ENCODE peak calls at places on chromosome 2, in nine cellular contexts. One of them, this sample, is unnamed. For H3K27me3 and H4K20me1, the result is how much of the 10 kb centered on the place peaks cover.

GRCh38 chr2:170253721-170254230 is 75.8 kb downstream of the MYO3B start:
- DNase-seq in HepG2: no peak
- DNase-seq in PC-9: no peak
- DNase-seq in GM23338: no peak
- DNase-seq in mammary epithelial cell: no peak
- DNase-seq in MM.1S: no peak
- DNase-seq in GM23248: no peak
- DNase-seq in neural progenitor cell: no peak
- DNase-seq in fibroblast of lung: no peak
- DNase-seq in this sample: no peak

GRCh38 chr2:234478121-234478858 is 18.6 kb downstream of the ARL4C start:
- DNase-seq in HepG2: no peak
- DNase-seq in PC-9: no peak
- DNase-seq in GM23338: no peak
- DNase-seq in mammary epithelial cell: peak
- DNase-seq in MM.1S: no peak
- DNase-seq in GM23248: peak
- DNase-seq in neural progenitor cell: no peak
- DNase-seq in fibroblast of lung: no peak
- DNase-seq in this sample: peak

GRCh38 chr2:139828011-139828410 is 1047.8 kb upstream of the NXPH2 start:
- DNase-seq in HepG2: no peak
- DNase-seq in PC-9: no peak
- DNase-seq in GM23338: peak
- DNase-seq in mammary epithelial cell: no peak
- DNase-seq in MM.1S: no peak
- DNase-seq in GM23248: no peak
- DNase-seq in neural progenitor cell: no peak
- DNase-seq in fibroblast of lung: no peak
- DNase-seq in this sample: no peak

GRCh38 chr2:85367180-85367579 is 12.6 kb downstream of the ELMOD3 start:
- DNase-seq in HepG2: no peak
- DNase-seq in PC-9: no peak
- DNase-seq in GM23338: no peak
- DNase-seq in mammary epithelial cell: no peak
- DNase-seq in MM.1S: no peak
- DNase-seq in GM23248: no peak
- DNase-seq in neural progenitor cell: no peak
- DNase-seq in fibroblast of lung: no peak
- DNase-seq in this sample: no peak

GRCh38 chr2:238564286-238564920 is 137.7 kb downstream of the ASB1 start:
- DNase-seq in HepG2: no peak
- DNase-seq in PC-9: no peak
- DNase-seq in GM23338: no peak
- DNase-seq in mammary epithelial cell: no peak
- DNase-seq in MM.1S: no peak
- DNase-seq in GM23248: no peak
- DNase-seq in neural progenitor cell: no peak
- DNase-seq in fibroblast of lung: no peak
- DNase-seq in this sample: no peak

GRCh38 chr2:215771241-215771640 is 242.1 kb downstream of the MREG start:
- DNase-seq in HepG2: no peak
- DNase-seq in PC-9: no peak
- DNase-seq in GM23338: no peak
- DNase-seq in mammary epithelial cell: no peak
- DNase-seq in MM.1S: no peak
- DNase-seq in GM23248: no peak
- DNase-seq in neural progenitor cell: no peak
- DNase-seq in fibroblast of lung: peak
- DNase-seq in this sample: no peak

GRCh38 chr2:134118279-134119116 is 135.4 kb upstream of the MGAT5 start:
- DNase-seq in HepG2: peak
- DNase-seq in PC-9: peak
- DNase-seq in GM23338: peak
- DNase-seq in mammary epithelial cell: peak
- DNase-seq in MM.1S: peak
- DNase-seq in GM23248: peak
- DNase-seq in neural progenitor cell: peak
- DNase-seq in fibroblast of lung: peak
- DNase-seq in this sample: peak

GRCh38 chr2:74333175-74333574 is 10.0 kb downstream of the SLC4A5 start:
- DNase-seq in HepG2: peak
- DNase-seq in PC-9: no peak
- DNase-seq in GM23338: peak
- DNase-seq in mammary epithelial cell: peak
- DNase-seq in MM.1S: peak
- DNase-seq in GM23248: peak
- DNase-seq in neural progenitor cell: peak
- DNase-seq in fibroblast of lung: peak
- DNase-seq in this sample: peak

GRCh38 chr2:222608081-222608480 is 47.8 kb downstream of the FARSB start:
- DNase-seq in HepG2: no peak
- DNase-seq in PC-9: no peak
- DNase-seq in GM23338: no peak
- DNase-seq in mammary epithelial cell: no peak
- DNase-seq in MM.1S: no peak
- DNase-seq in GM23248: no peak
- DNase-seq in neural progenitor cell: no peak
- DNase-seq in fibroblast of lung: no peak
- DNase-seq in this sample: no peak

GRCh38 chr2:110815938-110816337 is 83.6 kb downstream of the ACOXL start:
- DNase-seq in HepG2: no peak
- DNase-seq in PC-9: no peak
- DNase-seq in GM23338: no peak
- DNase-seq in mammary epithelial cell: no peak
- DNase-seq in MM.1S: no peak
- DNase-seq in GM23248: no peak
- DNase-seq in neural progenitor cell: no peak
- DNase-seq in fibroblast of lung: no peak
- DNase-seq in this sample: no peak

GRCh38 chr2:187842978-187843847 is 289.0 kb upstream of the TFPI start:
- DNase-seq in HepG2: peak
- DNase-seq in PC-9: no peak
- DNase-seq in GM23338: peak
- DNase-seq in mammary epithelial cell: peak
- DNase-seq in MM.1S: peak
- DNase-seq in GM23248: peak
- DNase-seq in neural progenitor cell: peak
- DNase-seq in fibroblast of lung: peak
- DNase-seq in this sample: peak

GRCh38 chr2:29916571-29916970 is 4.8 kb downstream of the ALK start:
- DNase-seq in HepG2: no peak
- DNase-seq in PC-9: no peak
- DNase-seq in GM23338: no peak
- DNase-seq in mammary epithelial cell: no peak
- DNase-seq in MM.1S: no peak
- DNase-seq in GM23248: no peak
- DNase-seq in neural progenitor cell: no peak
- DNase-seq in fibroblast of lung: no peak
- DNase-seq in this sample: no peak

DNA sequence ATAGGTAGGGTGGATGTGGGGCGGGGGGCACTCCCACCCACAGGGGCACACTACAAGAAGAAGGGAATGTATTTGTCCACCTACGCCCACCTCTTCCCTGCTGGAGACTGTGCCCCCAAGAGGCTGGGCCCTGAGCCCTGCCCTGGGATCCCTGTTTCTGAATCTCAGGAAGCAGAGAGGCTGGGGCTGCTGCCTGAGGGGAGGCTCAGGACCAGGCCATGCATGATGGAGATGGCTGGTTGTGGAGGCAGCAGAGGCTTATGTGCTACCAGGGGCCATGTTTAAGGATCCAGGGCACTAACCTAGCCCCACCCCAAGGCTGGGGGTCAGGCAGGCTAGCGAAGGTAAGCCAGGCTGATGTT is 81.1 kb upstream of the OTOF start:
- DNase-seq in HepG2: no peak
- DNase-seq in PC-9: no peak
- DNase-seq in GM23338: no peak
- DNase-seq in mammary epithelial cell: no peak
- DNase-seq in MM.1S: no peak
- DNase-seq in GM23248: no peak
- DNase-seq in neural progenitor cell: no peak
- DNase-seq in fibroblast of lung: no peak
- DNase-seq in this sample: no peak
- H3K27me3 ChIP-seq in HepG2: under half
- H3K27me3 ChIP-seq in PC-9: half or more
- H3K27me3 ChIP-seq in GM23338: under half
- H3K27me3 ChIP-seq in mammary epithelial cell: under half
- H3K27me3 ChIP-seq in MM.1S: half or more
- H3K27me3 ChIP-seq in GM23248: half or more
- H3K27me3 ChIP-seq in neural progenitor cell: under half
- H3K27me3 ChIP-seq in fibroblast of lung: under half
- H3K27me3 ChIP-seq in this sample: under half

DNA sequence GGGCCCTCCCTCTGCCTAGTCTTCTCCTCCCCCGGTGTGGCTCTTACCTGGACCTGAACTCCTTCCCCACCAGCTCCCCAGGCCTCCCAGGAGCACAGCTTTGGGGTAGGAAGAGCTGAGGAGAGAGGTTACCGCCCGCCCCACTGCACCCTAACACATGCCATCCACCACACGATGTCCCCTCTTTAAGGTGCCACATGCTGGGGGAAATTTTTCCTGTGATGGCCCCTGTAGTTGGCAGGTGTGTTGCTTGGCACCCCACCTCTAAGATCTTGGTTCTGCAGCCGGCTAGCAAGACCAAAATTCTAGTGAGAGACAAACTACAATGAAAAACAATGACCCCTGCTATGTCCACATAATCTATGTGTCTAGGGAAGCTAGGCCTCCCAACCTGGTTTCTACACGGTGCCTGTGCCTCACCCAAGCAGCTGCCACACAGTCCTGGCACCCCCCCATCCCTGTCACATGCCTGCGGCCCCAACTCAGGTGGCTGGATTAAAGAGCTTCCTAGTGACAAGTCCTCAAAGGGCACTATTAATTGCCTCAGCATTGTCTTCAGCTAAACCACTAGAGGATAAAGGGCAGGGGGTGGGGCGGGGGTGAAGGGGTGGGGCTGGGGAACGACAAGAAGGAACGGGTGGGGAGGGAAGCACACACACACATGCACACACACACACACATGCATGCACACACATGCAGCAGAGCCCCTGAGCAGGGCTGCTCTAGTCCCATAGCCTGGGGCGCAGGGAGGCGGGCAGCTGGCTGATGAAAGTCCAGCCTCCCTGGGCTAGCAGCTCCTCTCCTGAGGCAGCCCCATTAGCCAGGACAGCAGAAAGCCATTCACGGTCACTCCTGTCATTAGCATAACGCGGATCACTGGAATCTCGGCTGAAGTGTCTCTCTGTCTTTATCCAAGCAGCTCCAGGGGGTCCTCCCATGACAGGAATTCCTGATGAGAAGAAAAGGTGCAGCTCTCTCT is 7.2 kb upstream of the TEX261 start:
- DNase-seq in HepG2: no peak
- DNase-seq in PC-9: no peak
- DNase-seq in GM23338: peak
- DNase-seq in mammary epithelial cell: no peak
- DNase-seq in MM.1S: no peak
- DNase-seq in GM23248: no peak
- DNase-seq in neural progenitor cell: peak
- DNase-seq in fibroblast of lung: no peak
- DNase-seq in this sample: peak
- H3K27ac ChIP-seq in HepG2: no peak
- H3K27ac ChIP-seq in PC-9: no peak
- H3K27ac ChIP-seq in GM23338: no peak
- H3K27ac ChIP-seq in mammary epithelial cell: no peak
- H3K27ac ChIP-seq in MM.1S: no peak
- H3K27ac ChIP-seq in GM23248: no peak
- H3K27ac ChIP-seq in neural progenitor cell: no peak
- H3K27ac ChIP-seq in fibroblast of lung: no peak
- H3K27ac ChIP-seq in this sample: peak

DNA sequence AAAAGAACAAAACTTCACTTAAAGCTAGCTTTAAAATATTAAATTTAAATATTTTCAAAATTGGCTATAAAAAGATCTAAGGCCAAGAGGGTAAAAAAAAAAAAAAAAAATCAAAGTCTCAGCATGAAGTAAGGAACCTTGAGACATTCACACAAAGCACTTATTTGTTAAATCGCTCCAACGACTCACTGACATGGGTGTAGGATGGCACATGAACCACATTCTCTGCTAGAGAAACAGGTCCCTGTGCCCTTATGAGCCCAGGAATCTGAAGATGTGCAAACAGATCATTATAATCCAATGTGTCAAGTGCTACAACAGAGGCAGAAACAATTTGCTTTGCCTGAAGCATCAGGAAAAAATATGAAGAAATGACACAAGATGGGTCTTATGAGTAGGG is 13.8 kb downstream of the LAPTM4A start:
- DNase-seq in HepG2: no peak
- DNase-seq in PC-9: no peak
- DNase-seq in GM23338: no peak
- DNase-seq in mammary epithelial cell: no peak
- DNase-seq in MM.1S: no peak
- DNase-seq in GM23248: no peak
- DNase-seq in neural progenitor cell: no peak
- DNase-seq in fibroblast of lung: no peak
- DNase-seq in this sample: no peak
- H4K20me1 ChIP-seq in HepG2: under half
- H4K20me1 ChIP-seq in PC-9: under half
- H4K20me1 ChIP-seq in GM23338: under half
- H4K20me1 ChIP-seq in mammary epithelial cell: under half
- H4K20me1 ChIP-seq in MM.1S: under half
- H4K20me1 ChIP-seq in GM23248: under half
- H4K20me1 ChIP-seq in neural progenitor cell: half or more
- H4K20me1 ChIP-seq in fibroblast of lung: under half
- H4K20me1 ChIP-seq in this sample: half or more

GRCh38 chr2:120395221-120395620 is 49.3 kb downstream of the INHBB start:
- DNase-seq in HepG2: no peak
- DNase-seq in PC-9: no peak
- DNase-seq in GM23338: no peak
- DNase-seq in mammary epithelial cell: no peak
- DNase-seq in MM.1S: no peak
- DNase-seq in GM23248: no peak
- DNase-seq in neural progenitor cell: no peak
- DNase-seq in fibroblast of lung: no peak
- DNase-seq in this sample: no peak

GRCh38 chr2:120397362-120397811 is 51.5 kb downstream of the INHBB start:
- DNase-seq in HepG2: peak
- DNase-seq in PC-9: peak
- DNase-seq in GM23338: no peak
- DNase-seq in mammary epithelial cell: no peak
- DNase-seq in MM.1S: no peak
- DNase-seq in GM23248: peak
- DNase-seq in neural progenitor cell: no peak
- DNase-seq in fibroblast of lung: no peak
- DNase-seq in this sample: peak

GRCh38 chr2:120394764-120395163 is 48.8 kb downstream of the INHBB start:
- DNase-seq in HepG2: no peak
- DNase-seq in PC-9: no peak
- DNase-seq in GM23338: no peak
- DNase-seq in mammary epithelial cell: no peak
- DNase-seq in MM.1S: no peak
- DNase-seq in GM23248: no peak
- DNase-seq in neural progenitor cell: no peak
- DNase-seq in fibroblast of lung: no peak
- DNase-seq in this sample: no peak

GRCh38 chr2:120396519-120397361 is 50.8 kb downstream of the INHBB start:
- DNase-seq in HepG2: no peak
- DNase-seq in PC-9: no peak
- DNase-seq in GM23338: no peak
- DNase-seq in mammary epithelial cell: no peak
- DNase-seq in MM.1S: no peak
- DNase-seq in GM23248: no peak
- DNase-seq in neural progenitor cell: no peak
- DNase-seq in fibroblast of lung: no peak
- DNase-seq in this sample: no peak

GRCh38 chr2:120395686-120396518 is 50.0 kb downstream of the INHBB start:
- DNase-seq in HepG2: peak
- DNase-seq in PC-9: no peak
- DNase-seq in GM23338: no peak
- DNase-seq in mammary epithelial cell: no peak
- DNase-seq in MM.1S: no peak
- DNase-seq in GM23248: no peak
- DNase-seq in neural progenitor cell: peak
- DNase-seq in fibroblast of lung: no peak
- DNase-seq in this sample: peak
- H3K27me3 ChIP-seq in HepG2: under half
- H3K27me3 ChIP-seq in PC-9: under half
- H3K27me3 ChIP-seq in GM23338: under half
- H3K27me3 ChIP-seq in mammary epithelial cell: under half
- H3K27me3 ChIP-seq in MM.1S: under half
- H3K27me3 ChIP-seq in GM23248: under half
- H3K27me3 ChIP-seq in neural progenitor cell: under half
- H3K27me3 ChIP-seq in fibroblast of lung: under half
- H3K27me3 ChIP-seq in this sample: under half

This sample was measured in hepatocyte.